ENCODE peak calls at places on chromosome 19, in seven cellular contexts. V is SK-N-SH, P is A549, Z is WTC11, O is NB4, M is HCT116, F is K562. S is an unnamed sample.

GRCh38 chr19:15288146-15288963 is 44.0 kb downstream of the BRD4 start:
- DNase-seq in F (no peak), Z (no peak), M (no peak), P (no peak), O (peak; percentile 38), V (peak; percentile 72), S (no peak)

GRCh38 chr19:2387367-2388288 is 27.6 kb downstream of the TMPRSS9 start:
- DNase-seq in F (no peak), M (no peak), Z (no peak), P (no peak), O (no peak), V (no peak), S (no peak)

GRCh38 chr19:11261902-11262839 is at the start of gene DOCK6:
- DNase-seq in V (peak; percentile 91), P (no peak), M (no peak), O (peak; percentile 37), Z (peak; percentile 60), F (peak; percentile 51), S (no peak)

GRCh38 chr19:33734913-33735312 is 61.8 kb upstream of the KCTD15 start:
- DNase-seq in M (no peak), V (peak; percentile 69), Z (no peak), F (no peak), O (no peak), P (no peak), S (no peak)

GRCh38 chr19:31263317-31263716 is 85.9 kb downstream of the TSHZ3 start:
- DNase-seq in M (no peak), P (no peak), O (no peak), F (no peak), V (peak; percentile 38), Z (no peak), S (no peak)

GRCh38 chr19:28609944-28610343 is 603.0 kb downstream of the UQCRFS1 start:
- DNase-seq in F (no peak), Z (no peak), O (no peak), P (no peak), M (no peak), V (no peak), S (no peak)

GRCh38 chr19:3547301-3547731 is 8.3 kb downstream of the TEKTIP1 start:
- DNase-seq in Z (peak; percentile 41), M (no peak), O (no peak), P (no peak), F (no peak), V (peak; percentile 79), S (no peak)

GRCh38 chr19:3149089-3149488 is 13.3 kb downstream of the GNA15 start:
- DNase-seq in Z (no peak), M (no peak), P (no peak), V (no peak), O (no peak), F (no peak), S (no peak)

GRCh38 chr19:7515091-7515470 is 822 bp upstream of the ZNF358 start:
- DNase-seq in P (no peak), M (no peak), V (no peak), O (no peak), Z (no peak), F (no peak), S (no peak)

GRCh38 chr19:2171349-2172145 is 7.8 kb downstream of the DOT1L start:
- DNase-seq in V (peak; percentile 67), M (no peak), Z (peak; percentile 49), F (peak; percentile 86), O (no peak), P (no peak), S (no peak)

GRCh38 chr19:29841559-29842367 is 30.0 kb downstream of the CCNE1 start:
- DNase-seq in F (peak; percentile 40), P (peak; percentile 87), Z (no peak), O (no peak), M (peak; percentile 78), V (peak; percentile 56), S (no peak)

GRCh38 chr19:53892981-53893325 is 11.0 kb downstream of the PRKCG start:
- DNase-seq in V (peak; percentile 76), M (no peak), P (no peak), F (peak; percentile 50), O (peak; percentile 44), Z (peak; percentile 69), S (no peak)

GRCh38 chr19:14023404-14024235 is 4.3 kb upstream of the RLN3 start:
- DNase-seq in F (peak; percentile 87), O (peak; percentile 87), M (no peak), V (peak; percentile 81), P (peak; percentile 58), Z (peak; percentile 77), S (peak; percentile 78)

GRCh38 chr19:4016903-4017638 is 9.5 kb downstream of the PIAS4 start:
- DNase-seq in Z (no peak), V (no peak), F (no peak), P (no peak), M (no peak), O (no peak), S (no peak)

GRCh38 chr19:32404213-32404938 is 1.2 kb upstream of the DPY19L3 start:
- DNase-seq in V (no peak), M (no peak), Z (no peak), F (peak; percentile 43), P (no peak), O (peak; percentile 66), S (no peak)

GRCh38 chr19:43465468-43466120 is at the start of gene LYPD3:
- DNase-seq in V (no peak), O (no peak), M (peak; percentile 71), Z (peak; percentile 67), P (no peak), F (no peak), S (peak; percentile 71)

GRCh38 chr19:1373534-1374249 is 10.0 kb upstream of the NDUFS7 start:
- DNase-seq in V (no peak), M (no peak), F (no peak), P (no peak), Z (no peak), O (no peak), S (no peak)

GRCh38 chr19:10518444-10519361 is 1.5 kb upstream of the S1PR5 start:
- DNase-seq in F (no peak), Z (peak; percentile 45), V (peak; percentile 51), P (no peak), O (no peak), M (no peak), S (peak; percentile 59)

GRCh38 chr19:39926170-39926755 is 8.2 kb downstream of the FCGBP start:
- DNase-seq in Z (no peak), O (no peak), V (no peak), F (no peak), P (no peak), M (no peak), S (no peak)

GRCh38 chr19:7729831-7730285 is 2.1 kb downstream of the CLEC4G start:
- DNase-seq in P (no peak), O (no peak), V (no peak), M (no peak), F (no peak), Z (peak; percentile 63), S (no peak)

GRCh38 chr19:1251233-1251502 is 2.8 kb downstream of the MIDN start:
- DNase-seq in M (no peak), V (peak; percentile 62), Z (no peak), F (peak; percentile 92), O (peak; percentile 76), P (no peak), S (no peak)

GRCh38 chr19:35346193-35347052 is 1.3 kb upstream of the FFAR1 start:
- DNase-seq in Z (no peak), P (no peak), O (no peak), V (no peak), M (no peak), F (peak; percentile 22), S (peak; percentile 31)

DNA sequence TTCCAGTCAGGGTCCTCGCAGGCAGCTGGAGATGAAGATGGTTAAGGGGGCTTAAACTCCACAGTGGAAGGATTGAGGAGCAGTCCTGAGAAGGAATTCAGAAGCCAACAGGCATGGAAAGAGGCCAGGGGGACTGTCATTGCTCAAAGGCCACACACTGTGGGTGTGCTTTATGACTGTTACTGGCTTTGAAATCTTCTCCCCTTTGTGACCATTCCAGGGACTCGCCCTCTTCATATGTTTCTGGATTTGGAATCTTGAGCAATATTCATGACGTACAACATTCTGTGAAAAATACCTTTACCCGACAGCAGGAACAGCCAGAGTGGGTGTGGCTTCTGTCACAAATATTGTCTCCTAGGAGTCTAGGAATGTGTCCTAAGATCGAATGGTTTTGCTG is 16.6 kb downstream of the CEACAM7 start:
- DNase-seq in V (no peak), M (no peak), O (no peak), Z (no peak), F (no peak), P (no peak), S (no peak)
- TF ChIP-seq MAX in V (no peak), M (no peak), O (no peak), Z (no peak), F (no peak), P (no peak), S (no peak)

DNA sequence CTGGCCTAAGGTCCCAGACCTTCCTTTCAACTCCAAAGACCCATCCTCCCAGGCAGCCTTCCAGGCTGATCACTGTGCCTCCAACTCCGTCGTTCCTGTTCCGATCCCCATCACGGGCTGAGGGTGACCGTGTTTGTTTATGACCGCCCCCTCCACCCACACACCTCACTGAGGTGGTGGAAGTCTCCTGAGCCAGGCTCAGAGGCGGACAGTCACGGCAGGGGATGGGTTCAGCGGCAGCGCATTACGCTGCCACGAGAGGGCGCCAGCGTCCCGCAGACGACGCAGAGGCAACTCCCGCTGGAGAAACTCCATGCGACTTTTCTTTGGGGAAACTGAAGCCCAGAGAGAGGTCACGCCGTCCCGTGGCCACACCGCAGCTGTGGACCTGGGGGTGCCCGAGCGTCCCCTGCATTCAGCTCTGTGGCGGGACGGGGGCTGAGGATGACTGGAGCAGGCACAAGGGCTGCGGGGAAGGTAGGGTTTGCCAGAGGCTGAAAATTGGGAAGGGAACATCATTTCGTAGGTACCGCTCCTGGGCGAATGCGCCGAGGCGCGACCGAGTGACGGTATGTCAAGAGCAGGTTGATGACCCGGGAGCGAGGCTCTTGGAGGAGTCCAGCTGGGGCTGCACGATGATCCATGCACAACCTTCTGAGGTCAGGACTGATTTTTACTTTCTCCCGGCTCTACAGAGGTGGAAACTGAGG is 920 bp upstream of the ARRDC2 start:
- DNase-seq in O (peak; percentile 77), V (peak; percentile 92), Z (peak; percentile 88), P (peak; percentile 75), M (no peak), F (peak; percentile 91), S (peak; percentile 95)
- TF ChIP-seq MAX in O (peak; percentile 60), V (peak; percentile 72), Z (peak; percentile 72), P (peak; percentile 46), M (no peak), F (peak; percentile 32), S (peak; percentile 62)

GRCh38 chr19:22919946-22920345 is 83.0 kb downstream of the ZNF728 start:
- DNase-seq in Z (no peak), V (no peak), M (no peak), O (no peak), F (no peak), P (no peak), S (no peak)
- TF ChIP-seq MAX in Z (no peak), V (no peak), M (no peak), O (no peak), F (no peak), P (no peak), S (no peak)

GRCh38 chr19:41668315-41668714 is 19.8 kb downstream of the CEACAM7 start:
- DNase-seq in P (no peak), V (no peak), M (no peak), F (no peak), O (no peak), Z (no peak), S (no peak)
- TF ChIP-seq MAX in P (no peak), V (no peak), M (no peak), F (no peak), O (no peak), Z (no peak), S (no peak)